ENCODE peak calls at places on chromosomes 2 and 18, in seven cellular contexts. One of them, this sample, is unnamed.
A peak's percentile ranks its signal among the peaks of the same experiment; 100 is the strongest.

GRCh38 chr2:166127217-166128155 is at the start of gene SCN1A:
- DNase-seq in ovary: no peak
- DNase-seq in fibroblast of lung: peak; percentile 38
- DNase-seq in BJ: no peak
- DNase-seq in PC-3: peak; percentile 81
- DNase-seq in left ventricle myocardium inferior: no peak
- DNase-seq in right cardiac atrium: peak; percentile 39
- DNase-seq in this sample: peak; percentile 73

GRCh38 chr2:70785137-70785911 is 5.1 kb downstream of the FIGLA start:
- DNase-seq in left ventricle myocardium inferior: no peak
- DNase-seq in right cardiac atrium: peak; percentile 52
- DNase-seq in fibroblast of lung: peak; percentile 31
- DNase-seq in PC-3: peak; percentile 64
- DNase-seq in ovary: no peak
- DNase-seq in BJ: no peak
- DNase-seq in this sample: peak; percentile 23

GRCh38 chr2:67898605-67899004 is 164.2 kb downstream of the C1D start:
- DNase-seq in left ventricle myocardium inferior: no peak
- DNase-seq in PC-3: no peak
- DNase-seq in BJ: no peak
- DNase-seq in ovary: no peak
- DNase-seq in right cardiac atrium: no peak
- DNase-seq in fibroblast of lung: no peak
- DNase-seq in this sample: peak; percentile 10

GRCh38 chr18:37381554-37381953 is 184.0 kb downstream of the CELF4 start:
- DNase-seq in PC-3: no peak
- DNase-seq in ovary: no peak
- DNase-seq in right cardiac atrium: no peak
- DNase-seq in BJ: no peak
- DNase-seq in fibroblast of lung: no peak
- DNase-seq in left ventricle myocardium inferior: no peak
- DNase-seq in this sample: no peak

GRCh38 chr2:217370391-217370790 is 510.5 kb upstream of the TNP1 start:
- DNase-seq in PC-3: peak; percentile 96
- DNase-seq in BJ: peak; percentile 62
- DNase-seq in left ventricle myocardium inferior: no peak
- DNase-seq in fibroblast of lung: peak; percentile 98
- DNase-seq in right cardiac atrium: no peak
- DNase-seq in ovary: no peak
- DNase-seq in this sample: peak; percentile 61

GRCh38 chr2:170486730-170487129 is 228.4 kb upstream of the SP5 start:
- DNase-seq in PC-3: no peak
- DNase-seq in fibroblast of lung: no peak
- DNase-seq in right cardiac atrium: no peak
- DNase-seq in BJ: no peak
- DNase-seq in ovary: no peak
- DNase-seq in left ventricle myocardium inferior: no peak
- DNase-seq in this sample: peak; percentile 46

GRCh38 chr2:224086226-224086911 is 47.3 kb upstream of the SERPINE2 start:
- DNase-seq in left ventricle myocardium inferior: no peak
- DNase-seq in ovary: no peak
- DNase-seq in BJ: peak; percentile 95
- DNase-seq in fibroblast of lung: peak; percentile 94
- DNase-seq in right cardiac atrium: no peak
- DNase-seq in PC-3: peak; percentile 96
- DNase-seq in this sample: peak; percentile 89

GRCh38 chr18:9323750-9324445 is 10.7 kb upstream of the TWSG1 start:
- DNase-seq in fibroblast of lung: peak; percentile 91
- DNase-seq in ovary: no peak
- DNase-seq in right cardiac atrium: no peak
- DNase-seq in BJ: peak; percentile 44
- DNase-seq in PC-3: no peak
- DNase-seq in left ventricle myocardium inferior: no peak
- DNase-seq in this sample: peak; percentile 75

GRCh38 chr2:63785096-63785495 is 56.6 kb upstream of the UGP2 start:
- DNase-seq in BJ: no peak
- DNase-seq in right cardiac atrium: no peak
- DNase-seq in ovary: no peak
- DNase-seq in fibroblast of lung: no peak
- DNase-seq in left ventricle myocardium inferior: no peak
- DNase-seq in PC-3: no peak
- DNase-seq in this sample: no peak

GRCh38 chr2:239819091-239819973 is 205.8 kb downstream of the NDUFA10 start:
- DNase-seq in left ventricle myocardium inferior: no peak
- DNase-seq in PC-3: no peak
- DNase-seq in fibroblast of lung: no peak
- DNase-seq in BJ: no peak
- DNase-seq in right cardiac atrium: no peak
- DNase-seq in ovary: peak; percentile 17
- DNase-seq in this sample: no peak

GRCh38 chr18:28794459-28795245 is 617.7 kb upstream of the CDH2 start:
- DNase-seq in right cardiac atrium: no peak
- DNase-seq in ovary: no peak
- DNase-seq in fibroblast of lung: peak; percentile 88
- DNase-seq in left ventricle myocardium inferior: no peak
- DNase-seq in BJ: peak; percentile 9
- DNase-seq in PC-3: peak; percentile 97
- DNase-seq in this sample: peak; percentile 67

GRCh38 chr2:147172493-147173185 is 672.2 kb upstream of the ACVR2A start:
- DNase-seq in ovary: no peak
- DNase-seq in fibroblast of lung: no peak
- DNase-seq in left ventricle myocardium inferior: no peak
- DNase-seq in BJ: no peak
- DNase-seq in right cardiac atrium: no peak
- DNase-seq in PC-3: no peak
- DNase-seq in this sample: no peak

GRCh38 chr18:37393221-37393828 is 172.3 kb downstream of the CELF4 start:
- DNase-seq in fibroblast of lung: no peak
- DNase-seq in ovary: no peak
- DNase-seq in right cardiac atrium: no peak
- DNase-seq in PC-3: no peak
- DNase-seq in BJ: no peak
- DNase-seq in left ventricle myocardium inferior: no peak
- DNase-seq in this sample: no peak

GRCh38 chr2:125638345-125638744 is 1017.6 kb upstream of the GYPC start:
- DNase-seq in left ventricle myocardium inferior: no peak
- DNase-seq in ovary: no peak
- DNase-seq in fibroblast of lung: no peak
- DNase-seq in PC-3: no peak
- DNase-seq in right cardiac atrium: no peak
- DNase-seq in BJ: no peak
- DNase-seq in this sample: no peak

GRCh38 chr2:2104331-2104730 is 226.7 kb downstream of the MYT1L start:
- DNase-seq in PC-3: no peak
- DNase-seq in ovary: no peak
- DNase-seq in BJ: no peak
- DNase-seq in right cardiac atrium: no peak
- DNase-seq in fibroblast of lung: no peak
- DNase-seq in left ventricle myocardium inferior: no peak
- DNase-seq in this sample: no peak

GRCh38 chr2:237923507-237924163 is 43.2 kb upstream of the UBE2F start:
- DNase-seq in PC-3: no peak
- DNase-seq in fibroblast of lung: peak; percentile 36
- DNase-seq in right cardiac atrium: peak; percentile 91
- DNase-seq in left ventricle myocardium inferior: peak; percentile 78
- DNase-seq in BJ: peak; percentile 39
- DNase-seq in ovary: peak; percentile 88
- DNase-seq in this sample: peak; percentile 66

GRCh38 chr2:98348066-98348561 is 1.9 kb downstream of the CNGA3 start:
- DNase-seq in right cardiac atrium: no peak
- DNase-seq in ovary: no peak
- DNase-seq in PC-3: no peak
- DNase-seq in BJ: no peak
- DNase-seq in fibroblast of lung: no peak
- DNase-seq in left ventricle myocardium inferior: no peak
- DNase-seq in this sample: no peak
- H3K4me3 ChIP-seq in right cardiac atrium: no peak overlapping the region
- H3K4me3 ChIP-seq in ovary: no peak overlapping the region
- H3K4me3 ChIP-seq in PC-3: no peak overlapping the region
- H3K4me3 ChIP-seq in BJ: no peak overlapping the region
- H3K4me3 ChIP-seq in fibroblast of lung: no peak overlapping the region
- H3K4me3 ChIP-seq in left ventricle myocardium inferior: no peak overlapping the region
- H3K4me3 ChIP-seq in this sample: no peak overlapping the region

DNA sequence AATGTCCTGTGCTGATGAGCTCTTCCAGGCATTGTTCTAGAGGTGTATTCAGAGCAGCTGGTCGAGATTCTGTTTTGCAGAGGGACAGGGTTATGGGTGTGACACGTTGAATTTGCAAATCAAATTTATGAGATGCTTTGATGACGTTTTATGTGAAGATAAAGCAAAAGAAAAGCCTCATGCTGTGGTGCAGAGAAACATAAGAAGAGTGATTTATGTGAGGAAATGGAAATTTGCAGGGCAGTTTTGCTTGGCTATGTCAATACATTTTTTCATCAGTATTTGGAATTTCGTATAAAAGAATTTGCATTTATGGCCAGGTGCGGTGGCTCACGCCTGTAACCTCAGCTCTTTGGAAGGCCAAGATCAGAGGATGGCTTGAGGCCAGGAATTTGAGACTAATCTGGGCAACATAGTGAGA is 36.4 kb downstream of the TSN start:
- DNase-seq in BJ: no peak
- DNase-seq in left ventricle myocardium inferior: no peak
- DNase-seq in fibroblast of lung: peak; percentile 60
- DNase-seq in right cardiac atrium: no peak
- DNase-seq in PC-3: no peak
- DNase-seq in ovary: no peak
- DNase-seq in this sample: no peak
- H3K4me3 ChIP-seq in BJ: no peak overlapping the region
- H3K4me3 ChIP-seq in left ventricle myocardium inferior: no peak overlapping the region
- H3K4me3 ChIP-seq in fibroblast of lung: no peak overlapping the region
- H3K4me3 ChIP-seq in right cardiac atrium: no peak overlapping the region
- H3K4me3 ChIP-seq in PC-3: no peak overlapping the region
- H3K4me3 ChIP-seq in ovary: no peak overlapping the region
- H3K4me3 ChIP-seq in this sample: no peak overlapping the region

GRCh38 chr2:12498703-12499102 is 218.0 kb upstream of the TRIB2 start:
- DNase-seq in right cardiac atrium: no peak
- DNase-seq in BJ: no peak
- DNase-seq in fibroblast of lung: peak; percentile 59
- DNase-seq in PC-3: peak; percentile 66
- DNase-seq in ovary: no peak
- DNase-seq in left ventricle myocardium inferior: no peak
- DNase-seq in this sample: peak; percentile 40

GRCh38 chr2:12498286-12498685 is 218.4 kb upstream of the TRIB2 start:
- DNase-seq in BJ: no peak
- DNase-seq in left ventricle myocardium inferior: no peak
- DNase-seq in PC-3: no peak
- DNase-seq in right cardiac atrium: no peak
- DNase-seq in ovary: no peak
- DNase-seq in fibroblast of lung: no peak
- DNase-seq in this sample: no peak

GRCh38 chr2:12501469-12502147 is 215.1 kb upstream of the TRIB2 start:
- DNase-seq in ovary: no peak
- DNase-seq in PC-3: peak; percentile 27
- DNase-seq in left ventricle myocardium inferior: peak; percentile 49
- DNase-seq in BJ: no peak
- DNase-seq in right cardiac atrium: peak; percentile 79
- DNase-seq in fibroblast of lung: no peak
- DNase-seq in this sample: peak; percentile 40

GRCh38 chr2:12502759-12503158 is 214.0 kb upstream of the TRIB2 start:
- DNase-seq in BJ: no peak
- DNase-seq in left ventricle myocardium inferior: no peak
- DNase-seq in PC-3: no peak
- DNase-seq in right cardiac atrium: no peak
- DNase-seq in ovary: no peak
- DNase-seq in fibroblast of lung: peak; percentile 77
- DNase-seq in this sample: no peak

DNA sequence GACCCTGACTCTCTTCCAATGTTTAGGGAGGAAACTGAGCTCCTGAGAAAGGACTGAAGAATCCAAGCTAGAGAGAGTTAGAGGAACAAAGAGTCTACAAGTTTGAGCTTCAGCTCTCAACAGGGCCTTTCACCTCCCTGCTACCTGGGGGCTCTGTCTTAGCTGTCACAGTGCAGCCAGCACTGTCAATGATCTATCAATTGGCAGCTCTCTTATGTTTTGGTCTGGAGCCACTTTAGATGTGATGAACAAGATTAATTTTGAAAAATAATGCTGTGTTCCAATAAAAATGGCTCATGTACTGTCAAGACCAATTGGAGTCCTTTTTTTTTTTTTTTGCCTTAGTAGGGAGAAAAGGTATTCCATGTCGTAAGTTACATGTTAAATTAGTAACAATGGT is 215.8 kb upstream of the TRIB2 start:
- DNase-seq in fibroblast of lung: no peak
- DNase-seq in ovary: no peak
- DNase-seq in PC-3: no peak
- DNase-seq in left ventricle myocardium inferior: no peak
- DNase-seq in right cardiac atrium: no peak
- DNase-seq in BJ: no peak
- DNase-seq in this sample: no peak
- H3K4me3 ChIP-seq in fibroblast of lung: no peak overlapping the region
- H3K4me3 ChIP-seq in ovary: no peak overlapping the region
- H3K4me3 ChIP-seq in PC-3: no peak overlapping the region
- H3K4me3 ChIP-seq in left ventricle myocardium inferior: no peak overlapping the region
- H3K4me3 ChIP-seq in right cardiac atrium: no peak overlapping the region
- H3K4me3 ChIP-seq in BJ: no peak overlapping the region
- H3K4me3 ChIP-seq in this sample: no peak overlapping the region

GRCh38 chr2:58481670-58482069 is 240.5 kb upstream of the FANCL start:
- DNase-seq in right cardiac atrium: no peak
- DNase-seq in ovary: no peak
- DNase-seq in BJ: no peak
- DNase-seq in fibroblast of lung: no peak
- DNase-seq in left ventricle myocardium inferior: no peak
- DNase-seq in PC-3: no peak
- DNase-seq in this sample: no peak

GRCh38 chr2:58480191-58480590 is 239.1 kb upstream of the FANCL start:
- DNase-seq in right cardiac atrium: no peak
- DNase-seq in BJ: no peak
- DNase-seq in ovary: no peak
- DNase-seq in fibroblast of lung: no peak
- DNase-seq in PC-3: no peak
- DNase-seq in left ventricle myocardium inferior: no peak
- DNase-seq in this sample: no peak

GRCh38 chr2:58483307-58483706 is 242.2 kb upstream of the FANCL start:
- DNase-seq in right cardiac atrium: no peak
- DNase-seq in left ventricle myocardium inferior: no peak
- DNase-seq in PC-3: no peak
- DNase-seq in ovary: no peak
- DNase-seq in BJ: no peak
- DNase-seq in fibroblast of lung: no peak
- DNase-seq in this sample: no peak

GRCh38 chr2:58475756-58476155 is 234.6 kb upstream of the FANCL start:
- DNase-seq in PC-3: no peak
- DNase-seq in left ventricle myocardium inferior: no peak
- DNase-seq in fibroblast of lung: no peak
- DNase-seq in right cardiac atrium: no peak
- DNase-seq in BJ: no peak
- DNase-seq in ovary: no peak
- DNase-seq in this sample: no peak

DNA sequence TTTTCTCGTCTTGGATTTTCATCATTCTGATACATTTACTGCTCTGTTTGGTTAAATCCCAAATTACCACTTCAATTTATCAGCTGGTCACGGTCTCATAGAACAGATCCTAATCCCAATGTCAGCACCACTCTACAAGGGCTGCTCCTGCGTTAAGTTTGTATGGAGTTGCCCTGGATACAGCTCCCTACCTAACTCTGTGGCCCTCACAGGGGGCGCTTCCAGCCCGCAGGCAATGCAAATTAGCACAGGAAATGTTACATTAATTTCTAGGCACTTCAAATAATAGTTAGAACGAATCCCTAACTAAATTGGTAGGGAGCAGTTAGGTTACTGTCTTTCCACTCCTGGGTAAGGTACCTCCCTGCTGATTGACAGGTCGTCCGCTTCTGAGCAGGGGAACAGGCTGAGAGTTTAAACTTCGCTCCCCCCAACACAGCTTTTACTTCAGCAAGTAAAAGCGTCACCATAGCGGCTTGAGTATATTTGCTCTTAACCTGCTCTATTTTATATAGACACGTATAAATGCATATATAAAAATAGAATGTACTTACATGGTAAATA is 238.5 kb upstream of the FANCL start:
- DNase-seq in PC-3: no peak
- DNase-seq in fibroblast of lung: no peak
- DNase-seq in left ventricle myocardium inferior: no peak
- DNase-seq in right cardiac atrium: no peak
- DNase-seq in ovary: no peak
- DNase-seq in BJ: no peak
- DNase-seq in this sample: no peak
- H3K4me3 ChIP-seq in PC-3: no peak overlapping the region
- H3K4me3 ChIP-seq in fibroblast of lung: no peak overlapping the region
- H3K4me3 ChIP-seq in left ventricle myocardium inferior: no peak overlapping the region
- H3K4me3 ChIP-seq in right cardiac atrium: no peak overlapping the region
- H3K4me3 ChIP-seq in ovary: no peak overlapping the region
- H3K4me3 ChIP-seq in BJ: no peak overlapping the region
- H3K4me3 ChIP-seq in this sample: no peak overlapping the region

This sample was measured in choroid plexus epithelial cell.